ENCODE peak calls at places on chromosomes 7 and 10, in four cellular contexts. O is KG1, E is ovary, M is iPS-NIHi11. Z is an unnamed sample.

GRCh38 chr10:31030216-31030615 is 1.4 kb downstream of the ZNF438 start:
- DNase-seq in O (no peak), E (no peak), M (no peak), Z (peak)

GRCh38 chr7:4657640-4658417 is 24.3 kb upstream of the FOXK1 start:
- DNase-seq in O (no peak), E (no peak), M (no peak), Z (no peak)

GRCh38 chr10:124157286-124157685 is 63.9 kb upstream of the CHST15 start:
- DNase-seq in O (no peak), E (no peak), M (no peak), Z (no peak)

GRCh38 chr7:123329988-123330643 is 130.3 kb upstream of the SLC13A1 start:
- DNase-seq in O (no peak), E (no peak), M (no peak), Z (no peak)

GRCh38 chr10:102115775-102116174 is 4.4 kb downstream of the LDB1 start:
- DNase-seq in O (peak), E (no peak), M (no peak), Z (no peak)

GRCh38 chr7:128112781-128113221 is 81.6 kb upstream of the LRRC4 start:
- DNase-seq in O (no peak), E (no peak), M (no peak), Z (no peak)

GRCh38 chr10:7428673-7429350 is 18.0 kb upstream of the SFMBT2 start:
- DNase-seq in O (no peak), E (no peak), M (no peak), Z (no peak)

GRCh38 chr10:112628951-112629604 is 182.1 kb downstream of the VTI1A start:
- DNase-seq in O (no peak), E (no peak), M (no peak), Z (no peak)

GRCh38 chr10:71864861-71865473 is 13.9 kb upstream of the PSAP start:
- DNase-seq in O (no peak), E (peak), M (no peak), Z (peak)

GRCh38 chr7:99218406-99219184 is 10.7 kb upstream of the KPNA7 start:
- DNase-seq in O (no peak), E (no peak), M (no peak), Z (no peak)

GRCh38 chr7:135385209-135385608 is 124.7 kb downstream of the CNOT4 start:
- DNase-seq in O (no peak), E (peak), M (no peak), Z (peak)

GRCh38 chr10:84178387-84178697 is 4.7 kb downstream of the GPR15LG start:
- DNase-seq in O (no peak), E (no peak), M (no peak), Z (no peak)

GRCh38 chr10:2543142-2543886 is 524.0 kb upstream of the PFKP start:
- DNase-seq in O (peak), E (no peak), M (no peak), Z (no peak)

GRCh38 chr7:78970440-78970916 is 483.0 kb downstream of the MAGI2 start:
- DNase-seq in O (no peak), E (no peak), M (no peak), Z (no peak)

GRCh38 chr10:125419146-125419545 is 258.8 kb upstream of the CTBP2 start:
- DNase-seq in O (no peak), E (no peak), M (no peak), Z (no peak)